ENCODE peak calls at places on chromosomes 11 and 22, in nine cellular contexts. One of them, this sample, is unnamed.

GRCh38 chr11:64359712-64360402 is 895 bp downstream of the RPS6KA4 start:
- DNase-seq in CD8-positive, alpha-beta memory T cell: no peak
- DNase-seq in AG10803: no peak
- DNase-seq in cardiac muscle cell: no peak
- DNase-seq in effector memory CD4-positive, alpha-beta T cell: no peak
- DNase-seq in IMR-90: no peak
- DNase-seq in kidney: peak
- DNase-seq in PC-3: peak
- DNase-seq in sigmoid colon: no peak
- DNase-seq in this sample: no peak

GRCh38 chr11:108474664-108475485 is 7.5 kb upstream of the C11orf65 start:
- DNase-seq in CD8-positive, alpha-beta memory T cell: no peak
- DNase-seq in AG10803: no peak
- DNase-seq in cardiac muscle cell: no peak
- DNase-seq in effector memory CD4-positive, alpha-beta T cell: no peak
- DNase-seq in IMR-90: no peak
- DNase-seq in kidney: no peak
- DNase-seq in PC-3: no peak
- DNase-seq in sigmoid colon: no peak
- DNase-seq in this sample: no peak

GRCh38 chr11:126410649-126411048 is 55.2 kb downstream of the ST3GAL4 start:
- DNase-seq in CD8-positive, alpha-beta memory T cell: no peak
- DNase-seq in AG10803: peak
- DNase-seq in cardiac muscle cell: peak
- DNase-seq in effector memory CD4-positive, alpha-beta T cell: no peak
- DNase-seq in IMR-90: peak
- DNase-seq in kidney: peak
- DNase-seq in PC-3: no peak
- DNase-seq in sigmoid colon: peak
- DNase-seq in this sample: peak

GRCh38 chr22:36286096-36286957 is 33.4 kb downstream of the APOL1 start:
- DNase-seq in CD8-positive, alpha-beta memory T cell: peak
- DNase-seq in AG10803: peak
- DNase-seq in cardiac muscle cell: peak
- DNase-seq in effector memory CD4-positive, alpha-beta T cell: peak
- DNase-seq in IMR-90: peak
- DNase-seq in kidney: peak
- DNase-seq in PC-3: peak
- DNase-seq in sigmoid colon: peak
- DNase-seq in this sample: peak

GRCh38 chr22:40637181-40638150 is 947 bp upstream of the MRTFA start:
- DNase-seq in CD8-positive, alpha-beta memory T cell: no peak
- DNase-seq in AG10803: no peak
- DNase-seq in cardiac muscle cell: no peak
- DNase-seq in effector memory CD4-positive, alpha-beta T cell: peak
- DNase-seq in IMR-90: no peak
- DNase-seq in kidney: no peak
- DNase-seq in PC-3: peak
- DNase-seq in sigmoid colon: peak
- DNase-seq in this sample: peak

GRCh38 chr11:9170450-9170849 is 79.1 kb upstream of the SCUBE2 start:
- DNase-seq in CD8-positive, alpha-beta memory T cell: no peak
- DNase-seq in AG10803: peak
- DNase-seq in cardiac muscle cell: peak
- DNase-seq in effector memory CD4-positive, alpha-beta T cell: no peak
- DNase-seq in IMR-90: peak
- DNase-seq in kidney: no peak
- DNase-seq in PC-3: no peak
- DNase-seq in sigmoid colon: no peak
- DNase-seq in this sample: peak

GRCh38 chr11:92432515-92432914 is 207.9 kb downstream of the FAT3 start:
- DNase-seq in CD8-positive, alpha-beta memory T cell: no peak
- DNase-seq in AG10803: no peak
- DNase-seq in cardiac muscle cell: no peak
- DNase-seq in effector memory CD4-positive, alpha-beta T cell: no peak
- DNase-seq in IMR-90: no peak
- DNase-seq in kidney: peak
- DNase-seq in PC-3: no peak
- DNase-seq in sigmoid colon: no peak
- DNase-seq in this sample: no peak

GRCh38 chr11:101456812-101457211 is 127.0 kb downstream of the TRPC6 start:
- DNase-seq in CD8-positive, alpha-beta memory T cell: no peak
- DNase-seq in AG10803: peak
- DNase-seq in cardiac muscle cell: peak
- DNase-seq in effector memory CD4-positive, alpha-beta T cell: no peak
- DNase-seq in IMR-90: peak
- DNase-seq in kidney: no peak
- DNase-seq in PC-3: peak
- DNase-seq in sigmoid colon: no peak
- DNase-seq in this sample: no peak

GRCh38 chr11:111762981-111763643 is 3.1 kb downstream of the PPP2R1B start:
- DNase-seq in CD8-positive, alpha-beta memory T cell: no peak
- DNase-seq in AG10803: no peak
- DNase-seq in cardiac muscle cell: peak
- DNase-seq in effector memory CD4-positive, alpha-beta T cell: no peak
- DNase-seq in IMR-90: peak
- DNase-seq in kidney: no peak
- DNase-seq in PC-3: peak
- DNase-seq in sigmoid colon: no peak
- DNase-seq in this sample: no peak
- H3K4me3 ChIP-seq in CD8-positive, alpha-beta memory T cell: no peak
- H3K4me3 ChIP-seq in AG10803: no peak
- H3K4me3 ChIP-seq in cardiac muscle cell: no peak
- H3K4me3 ChIP-seq in effector memory CD4-positive, alpha-beta T cell: no peak
- H3K4me3 ChIP-seq in IMR-90: no peak
- H3K4me3 ChIP-seq in kidney: no peak
- H3K4me3 ChIP-seq in PC-3: no peak
- H3K4me3 ChIP-seq in sigmoid colon: no peak
- H3K4me3 ChIP-seq in this sample: no peak

GRCh38 chr22:45502215-45503070 is at the start of gene FBLN1:
- DNase-seq in CD8-positive, alpha-beta memory T cell: no peak
- DNase-seq in AG10803: no peak
- DNase-seq in cardiac muscle cell: peak
- DNase-seq in effector memory CD4-positive, alpha-beta T cell: no peak
- DNase-seq in IMR-90: no peak
- DNase-seq in kidney: peak
- DNase-seq in PC-3: peak
- DNase-seq in sigmoid colon: no peak
- DNase-seq in this sample: peak

GRCh38 chr22:45504703-45505341 is 2.1 kb downstream of the FBLN1 start:
- DNase-seq in CD8-positive, alpha-beta memory T cell: no peak
- DNase-seq in AG10803: peak
- DNase-seq in cardiac muscle cell: peak
- DNase-seq in effector memory CD4-positive, alpha-beta T cell: no peak
- DNase-seq in IMR-90: peak
- DNase-seq in kidney: peak
- DNase-seq in PC-3: no peak
- DNase-seq in sigmoid colon: no peak
- DNase-seq in this sample: peak

GRCh38 chr22:45505991-45506743 is 3.5 kb downstream of the FBLN1 start:
- DNase-seq in CD8-positive, alpha-beta memory T cell: no peak
- DNase-seq in AG10803: no peak
- DNase-seq in cardiac muscle cell: no peak
- DNase-seq in effector memory CD4-positive, alpha-beta T cell: no peak
- DNase-seq in IMR-90: no peak
- DNase-seq in kidney: peak
- DNase-seq in PC-3: no peak
- DNase-seq in sigmoid colon: no peak
- DNase-seq in this sample: no peak

GRCh38 chr22:45503071-45503815 is 560 bp downstream of the FBLN1 start:
- DNase-seq in CD8-positive, alpha-beta memory T cell: no peak
- DNase-seq in AG10803: no peak
- DNase-seq in cardiac muscle cell: no peak
- DNase-seq in effector memory CD4-positive, alpha-beta T cell: no peak
- DNase-seq in IMR-90: no peak
- DNase-seq in kidney: peak
- DNase-seq in PC-3: no peak
- DNase-seq in sigmoid colon: no peak
- DNase-seq in this sample: no peak

GRCh38 chr22:45503816-45504702 is 1.4 kb downstream of the FBLN1 start:
- DNase-seq in CD8-positive, alpha-beta memory T cell: no peak
- DNase-seq in AG10803: peak
- DNase-seq in cardiac muscle cell: peak
- DNase-seq in effector memory CD4-positive, alpha-beta T cell: no peak
- DNase-seq in IMR-90: peak
- DNase-seq in kidney: peak
- DNase-seq in PC-3: no peak
- DNase-seq in sigmoid colon: no peak
- DNase-seq in this sample: no peak
- H3K4me3 ChIP-seq in CD8-positive, alpha-beta memory T cell: no peak
- H3K4me3 ChIP-seq in AG10803: peak
- H3K4me3 ChIP-seq in cardiac muscle cell: peak
- H3K4me3 ChIP-seq in effector memory CD4-positive, alpha-beta T cell: no peak
- H3K4me3 ChIP-seq in IMR-90: peak
- H3K4me3 ChIP-seq in kidney: no peak
- H3K4me3 ChIP-seq in PC-3: peak
- H3K4me3 ChIP-seq in sigmoid colon: peak
- H3K4me3 ChIP-seq in this sample: peak

GRCh38 chr22:37659897-37660708 is 1.6 kb downstream of the PDXP start:
- DNase-seq in CD8-positive, alpha-beta memory T cell: no peak
- DNase-seq in AG10803: no peak
- DNase-seq in cardiac muscle cell: no peak
- DNase-seq in effector memory CD4-positive, alpha-beta T cell: no peak
- DNase-seq in IMR-90: no peak
- DNase-seq in kidney: no peak
- DNase-seq in PC-3: no peak
- DNase-seq in sigmoid colon: no peak
- DNase-seq in this sample: no peak

GRCh38 chr22:37659066-37659896 is 758 bp downstream of the PDXP start:
- DNase-seq in CD8-positive, alpha-beta memory T cell: no peak
- DNase-seq in AG10803: no peak
- DNase-seq in cardiac muscle cell: no peak
- DNase-seq in effector memory CD4-positive, alpha-beta T cell: no peak
- DNase-seq in IMR-90: no peak
- DNase-seq in kidney: no peak
- DNase-seq in PC-3: no peak
- DNase-seq in sigmoid colon: no peak
- DNase-seq in this sample: peak

GRCh38 chr22:37662039-37662438 is 3.5 kb downstream of the PDXP start:
- DNase-seq in CD8-positive, alpha-beta memory T cell: no peak
- DNase-seq in AG10803: no peak
- DNase-seq in cardiac muscle cell: no peak
- DNase-seq in effector memory CD4-positive, alpha-beta T cell: no peak
- DNase-seq in IMR-90: no peak
- DNase-seq in kidney: no peak
- DNase-seq in PC-3: no peak
- DNase-seq in sigmoid colon: no peak
- DNase-seq in this sample: no peak

GRCh38 chr22:37660709-37661045 is 2.2 kb downstream of the PDXP start:
- DNase-seq in CD8-positive, alpha-beta memory T cell: no peak
- DNase-seq in AG10803: no peak
- DNase-seq in cardiac muscle cell: no peak
- DNase-seq in effector memory CD4-positive, alpha-beta T cell: no peak
- DNase-seq in IMR-90: no peak
- DNase-seq in kidney: no peak
- DNase-seq in PC-3: no peak
- DNase-seq in sigmoid colon: no peak
- DNase-seq in this sample: no peak

DNA sequence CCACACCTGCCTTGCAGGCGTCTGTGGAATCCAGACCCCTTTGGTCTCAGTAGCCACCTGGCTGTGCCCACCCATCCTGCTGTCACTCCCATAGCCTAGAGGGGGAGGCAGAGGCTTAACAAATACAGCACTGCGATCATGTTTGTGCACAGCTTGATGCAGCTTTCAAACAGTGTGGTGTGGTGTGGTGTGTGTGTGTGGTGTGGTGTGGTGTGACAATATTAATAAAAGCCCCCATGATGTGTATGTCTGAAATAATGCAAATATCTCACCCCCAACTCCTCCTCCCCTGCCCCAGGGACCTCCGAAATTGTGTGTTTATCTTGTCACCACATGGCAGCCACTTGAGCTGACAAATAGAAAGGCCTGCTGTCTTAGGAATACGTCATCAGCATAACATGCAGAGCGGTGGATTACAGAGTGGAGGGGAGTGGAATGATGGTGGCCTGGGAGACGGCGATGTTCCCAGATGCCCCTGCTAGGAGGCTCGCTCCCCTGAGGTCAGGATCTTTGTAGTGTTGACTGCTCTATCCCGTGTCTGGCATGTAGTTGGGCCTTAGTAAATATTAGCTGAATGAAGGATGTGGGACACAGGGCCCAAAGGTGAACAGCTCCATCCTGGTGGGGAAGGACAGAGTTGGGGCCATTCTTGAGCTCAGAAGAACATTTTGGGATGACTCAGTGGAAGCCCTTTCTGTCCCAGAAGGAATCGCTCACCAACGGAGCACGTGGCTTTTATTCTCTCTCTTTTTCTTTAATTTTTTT is 2.8 kb downstream of the PDXP start:
- DNase-seq in CD8-positive, alpha-beta memory T cell: no peak
- DNase-seq in AG10803: peak
- DNase-seq in cardiac muscle cell: peak
- DNase-seq in effector memory CD4-positive, alpha-beta T cell: no peak
- DNase-seq in IMR-90: peak
- DNase-seq in kidney: no peak
- DNase-seq in PC-3: peak
- DNase-seq in sigmoid colon: no peak
- DNase-seq in this sample: no peak
- H3K4me3 ChIP-seq in CD8-positive, alpha-beta memory T cell: no peak
- H3K4me3 ChIP-seq in AG10803: peak
- H3K4me3 ChIP-seq in cardiac muscle cell: no peak
- H3K4me3 ChIP-seq in effector memory CD4-positive, alpha-beta T cell: no peak
- H3K4me3 ChIP-seq in IMR-90: no peak
- H3K4me3 ChIP-seq in kidney: no peak
- H3K4me3 ChIP-seq in PC-3: peak
- H3K4me3 ChIP-seq in sigmoid colon: no peak
- H3K4me3 ChIP-seq in this sample: peak

GRCh38 chr11:130389315-130389935 is 39.0 kb downstream of the ADAMTS8 start:
- DNase-seq in CD8-positive, alpha-beta memory T cell: peak
- DNase-seq in AG10803: no peak
- DNase-seq in cardiac muscle cell: no peak
- DNase-seq in effector memory CD4-positive, alpha-beta T cell: no peak
- DNase-seq in IMR-90: no peak
- DNase-seq in kidney: no peak
- DNase-seq in PC-3: no peak
- DNase-seq in sigmoid colon: no peak
- DNase-seq in this sample: no peak

GRCh38 chr11:130388607-130389205 is 39.7 kb downstream of the ADAMTS8 start:
- DNase-seq in CD8-positive, alpha-beta memory T cell: peak
- DNase-seq in AG10803: no peak
- DNase-seq in cardiac muscle cell: no peak
- DNase-seq in effector memory CD4-positive, alpha-beta T cell: no peak
- DNase-seq in IMR-90: peak
- DNase-seq in kidney: no peak
- DNase-seq in PC-3: no peak
- DNase-seq in sigmoid colon: no peak
- DNase-seq in this sample: no peak

GRCh38 chr11:130391692-130392091 is 36.7 kb downstream of the ADAMTS8 start:
- DNase-seq in CD8-positive, alpha-beta memory T cell: no peak
- DNase-seq in AG10803: peak
- DNase-seq in cardiac muscle cell: no peak
- DNase-seq in effector memory CD4-positive, alpha-beta T cell: no peak
- DNase-seq in IMR-90: no peak
- DNase-seq in kidney: no peak
- DNase-seq in PC-3: no peak
- DNase-seq in sigmoid colon: peak
- DNase-seq in this sample: no peak

DNA sequence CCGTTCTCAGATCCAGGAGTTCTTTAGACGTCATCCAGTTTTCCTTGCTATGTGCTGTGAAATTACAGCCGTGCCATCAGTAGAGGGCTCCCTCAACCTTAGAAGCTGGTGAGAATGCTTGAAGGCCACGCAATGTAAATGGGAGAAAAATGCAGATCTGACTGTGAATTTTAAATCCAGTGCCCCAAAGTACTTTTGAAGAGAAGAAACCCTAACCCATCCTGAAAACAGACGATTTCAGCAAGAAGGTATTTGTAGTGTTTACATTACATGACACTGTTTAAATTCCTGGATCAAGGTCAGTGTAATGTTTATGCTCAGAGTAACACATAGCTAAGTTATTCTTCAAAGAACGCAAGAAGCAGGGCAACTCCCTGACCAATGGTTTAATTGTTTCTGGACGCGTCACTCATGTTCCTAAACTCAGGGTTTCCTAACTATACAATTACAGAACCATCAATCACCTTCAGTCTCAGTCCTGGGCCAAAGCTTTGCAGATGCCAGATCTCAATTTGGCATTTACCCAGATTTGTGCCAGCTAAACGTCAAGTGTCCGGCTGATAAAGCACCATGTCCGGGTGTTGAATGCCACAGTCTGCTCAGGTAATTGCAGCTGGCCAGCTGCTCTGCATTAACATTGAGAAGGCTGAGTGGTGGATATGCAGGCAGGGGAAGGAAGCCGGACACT is 38.2 kb downstream of the ADAMTS8 start:
- DNase-seq in CD8-positive, alpha-beta memory T cell: no peak
- DNase-seq in AG10803: peak
- DNase-seq in cardiac muscle cell: peak
- DNase-seq in effector memory CD4-positive, alpha-beta T cell: no peak
- DNase-seq in IMR-90: peak
- DNase-seq in kidney: no peak
- DNase-seq in PC-3: peak
- DNase-seq in sigmoid colon: no peak
- DNase-seq in this sample: no peak
- H3K4me3 ChIP-seq in CD8-positive, alpha-beta memory T cell: no peak
- H3K4me3 ChIP-seq in AG10803: no peak
- H3K4me3 ChIP-seq in cardiac muscle cell: no peak
- H3K4me3 ChIP-seq in effector memory CD4-positive, alpha-beta T cell: no peak
- H3K4me3 ChIP-seq in IMR-90: no peak
- H3K4me3 ChIP-seq in kidney: no peak
- H3K4me3 ChIP-seq in PC-3: no peak
- H3K4me3 ChIP-seq in sigmoid colon: no peak
- H3K4me3 ChIP-seq in this sample: no peak